ENCODE peak calls at places on chromosomes 3 and 15, in four cellular contexts. U is stomach, H is sigmoid colon, E is H9. T is an unnamed sample.

GRCh38 chr3:162400697-162401096 is 904.1 kb downstream of the OTOL1 start:
- DNase-seq in U (no peak), H (no peak), E (no peak), T (no peak)

GRCh38 chr15:63198752-63199250 is 9.4 kb downstream of the RAB8B start:
- DNase-seq in E (no peak), H (no peak), U (no peak), T (no peak)

GRCh38 chr15:36363335-36363734 is 216.1 kb upstream of the CDIN1 start:
- DNase-seq in U (no peak), E (no peak), H (no peak), T (no peak)

GRCh38 chr3:8607285-8608040 is 37.1 kb downstream of the SSUH2 start:
- DNase-seq in H (no peak), U (peak; percentile 67), E (peak; percentile 43), T (no peak)

GRCh38 chr15:32828507-32829186 is 110.8 kb downstream of the GREM1 start:
- DNase-seq in U (no peak), E (no peak), H (no peak), T (no peak)

GRCh38 chr3:188153498-188153948 is 434 bp upstream of the LPP start:
- DNase-seq in U (peak; percentile 85), H (peak; percentile 97), E (peak; percentile 94), T (peak; percentile 92)

GRCh38 chr3:153216928-153217327 is 54.9 kb downstream of the RAP2B start:
- DNase-seq in H (no peak), E (no peak), U (no peak), T (no peak)

GRCh38 chr15:76335129-76335850 is 1.3 kb upstream of the ISL2 start:
- DNase-seq in U (no peak), E (peak; percentile 72), H (peak; percentile 68), T (no peak)

GRCh38 chr15:33395376-33395775 is 84.6 kb downstream of the RYR3 start:
- DNase-seq in U (no peak), H (no peak), E (no peak), T (no peak)

GRCh38 chr15:38888701-38889154 is 324.1 kb upstream of the RASGRP1 start:
- DNase-seq in E (no peak), U (no peak), H (no peak), T (no peak)

GRCh38 chr3:45272828-45273470 is 46.9 kb upstream of the TMEM158 start:
- DNase-seq in H (no peak), U (no peak), E (no peak), T (no peak)

GRCh38 chr3:192273001-192273400 is 454.3 kb downstream of the FGF12 start:
- DNase-seq in U (no peak), H (no peak), E (no peak), T (no peak)

GRCh38 chr3:30505866-30506517 is 100.4 kb upstream of the TGFBR2 start:
- DNase-seq in H (no peak), E (no peak), U (no peak), T (no peak)

GRCh38 chr15:28021281-28022039 is 77.7 kb downstream of the OCA2 start:
- DNase-seq in E (peak; percentile 79), H (no peak), U (no peak), T (peak; percentile 78)

GRCh38 chr3:127673191-127674098 is 693 bp downstream of the ABTB1 start:
- DNase-seq in U (peak; percentile 61), E (peak; percentile 39), H (peak; percentile 81), T (peak; percentile 84)

DNA sequence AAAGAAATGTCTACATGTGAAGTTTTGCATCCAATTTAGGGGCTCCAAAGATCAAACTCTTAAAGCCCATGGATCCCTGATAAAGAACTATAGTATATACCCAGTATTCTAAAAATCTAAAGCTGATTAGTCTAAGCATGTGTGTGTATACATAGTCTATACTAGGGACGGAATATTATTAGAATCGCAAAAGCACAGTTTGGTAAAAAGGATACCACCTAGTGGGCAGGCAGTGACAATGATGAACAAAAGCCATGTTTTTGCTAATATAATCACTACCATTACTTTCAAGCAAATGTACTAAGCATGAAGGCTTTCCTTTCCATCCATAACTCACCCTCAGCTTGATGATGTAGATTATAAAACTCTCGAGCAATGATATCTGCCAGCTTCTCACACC is 16.5 kb downstream of the POLQ start:
- DNase-seq in U (no peak), E (no peak), H (no peak), T (no peak)
- TF ChIP-seq CTCF in U (no peak), E (peak; percentile 50), H (no peak), T (peak; percentile 29)

DNA sequence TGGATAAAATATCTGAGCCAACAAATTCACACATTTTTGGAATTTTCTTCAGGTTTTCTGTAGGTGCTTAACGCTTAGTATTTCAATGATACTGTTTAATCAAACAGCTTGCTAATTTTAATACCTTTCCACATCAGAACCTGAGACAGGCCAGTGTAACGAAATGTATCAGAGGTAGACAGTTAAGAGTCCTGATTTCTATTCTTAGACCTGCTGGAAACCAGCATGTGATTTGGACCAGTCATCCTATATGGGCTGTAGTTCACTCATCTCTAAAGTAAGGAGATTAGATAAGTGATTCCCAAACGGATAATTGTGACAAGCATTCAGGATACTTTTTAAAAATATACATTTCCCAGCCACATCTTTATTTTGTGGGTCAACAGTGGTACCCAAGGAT is 18.4 kb downstream of the ARL6IP5 start:
- DNase-seq in E (no peak), H (no peak), U (no peak), T (no peak)
- H3K4me1 ChIP-seq in E (no peaks in the 10 kb centered on the region), H (no peaks in the 10 kb centered on the region), U (no peaks in the 10 kb centered on the region), T (peaks cover 3% of the 10 kb centered on the region)

DNA sequence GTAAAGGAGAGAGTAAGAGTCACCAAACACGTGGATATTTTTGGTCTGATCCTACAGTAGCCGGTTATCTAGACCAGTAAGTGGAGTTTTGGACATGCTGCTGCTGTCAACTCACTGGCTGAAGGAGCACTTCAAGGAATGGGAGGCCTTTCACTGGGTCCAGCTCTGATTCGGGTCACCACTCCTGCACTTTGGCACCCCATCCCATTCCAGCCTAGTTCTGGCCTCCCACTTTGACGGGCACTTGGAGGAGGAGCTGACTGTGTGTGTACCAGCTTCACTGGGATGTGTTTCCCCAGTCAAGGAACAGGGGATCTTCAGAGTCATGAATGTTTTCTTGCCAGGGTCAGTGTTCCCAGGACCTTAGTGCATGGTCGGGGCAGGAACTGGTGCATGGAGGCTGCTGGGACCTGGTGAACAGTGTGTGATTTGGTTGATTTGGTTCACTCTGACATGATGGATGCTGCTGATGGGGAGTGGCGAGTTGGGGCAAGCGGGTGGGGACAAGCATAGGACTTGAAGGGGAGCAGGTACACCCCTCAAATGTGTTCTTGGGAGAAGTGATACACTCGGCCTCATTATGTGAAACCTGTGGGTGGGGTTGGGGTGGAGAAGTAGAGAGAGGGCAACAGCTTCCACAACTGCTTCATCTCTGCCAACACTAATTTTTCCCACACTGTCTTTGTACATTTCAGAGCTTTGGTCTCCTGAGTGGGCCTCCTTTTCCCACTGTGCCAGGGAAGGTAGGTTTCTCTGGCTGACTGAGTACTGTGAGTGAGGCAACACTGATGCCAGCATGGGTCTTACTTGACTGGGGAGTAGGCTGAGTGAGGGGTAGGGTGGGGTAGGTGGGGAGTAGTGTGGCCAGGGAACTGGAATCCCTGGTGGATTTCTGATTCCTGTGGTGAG is 64.0 kb downstream of the RGMA start:
- DNase-seq in H (no peak), E (no peak), U (no peak), T (no peak)
- H3K27ac ChIP-seq in H (no peak overlapping the region), E (no peak overlapping the region), U (peak overlapping the region; percentile 82), T (no peak overlapping the region)

GRCh38 chr3:14119166-14119510 is 5.5 kb downstream of the CHCHD4 start:
- DNase-seq in U (no peak), H (no peak), E (no peak), T (no peak)

GRCh38 chr3:14117468-14118399 is 6.9 kb downstream of the CHCHD4 start:
- DNase-seq in E (no peak), U (no peak), H (no peak), T (peak; percentile 43)

GRCh38 chr3:14110699-14111098 is 14.0 kb downstream of the CHCHD4 start:
- DNase-seq in U (no peak), H (no peak), E (no peak), T (no peak)

GRCh38 chr3:14118400-14119165 is 6.1 kb downstream of the CHCHD4 start:
- DNase-seq in U (no peak), E (no peak), H (no peak), T (peak; percentile 64)

DNA sequence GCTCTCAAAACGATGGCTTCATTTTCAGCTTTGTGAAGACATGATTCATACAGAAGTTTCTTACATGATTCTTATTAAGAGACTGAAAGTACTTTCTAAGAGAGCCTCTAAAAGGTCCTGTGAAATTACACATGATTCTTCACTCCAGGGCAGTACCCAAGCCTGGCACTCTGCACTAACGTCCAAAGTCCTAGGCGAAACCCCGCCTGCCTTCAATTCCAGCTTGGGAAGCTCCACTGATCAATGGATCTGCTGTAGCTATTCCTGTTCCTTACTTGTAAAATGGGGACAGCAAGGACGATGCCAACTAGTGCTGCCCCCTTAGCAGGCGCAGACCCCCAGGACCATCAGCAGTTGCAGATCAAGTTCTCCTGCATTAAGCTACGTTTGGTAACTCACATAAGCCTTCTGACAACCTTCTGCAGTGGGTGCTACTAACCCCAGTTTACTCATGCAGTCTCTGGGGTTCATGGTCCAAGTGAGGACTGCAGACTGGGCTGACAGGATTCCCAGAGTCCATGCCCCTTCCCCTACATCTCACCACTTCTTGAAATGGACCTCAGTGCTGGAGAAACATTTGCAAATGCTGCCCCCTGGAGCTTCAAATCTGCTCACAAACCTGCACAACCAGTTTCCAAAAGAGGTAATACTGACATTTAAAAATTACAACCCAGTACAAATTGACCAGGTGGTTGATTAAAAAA is 10.6 kb downstream of the CHCHD4 start:
- DNase-seq in H (no peak), U (no peak), E (no peak), T (no peak)
- TF ChIP-seq CTCF in H (no peak), U (no peak), E (peak; percentile 58), T (no peak)

GRCh38 chr15:40014390-40014789 is 24.6 kb downstream of the SRP14 start:
- DNase-seq in U (no peak), H (no peak), E (no peak), T (no peak)
- H3K4me1 ChIP-seq in U (no peaks in the 10 kb centered on the region), H (no peaks in the 10 kb centered on the region), E (no peaks in the 10 kb centered on the region), T (no peaks in the 10 kb centered on the region)

DNA sequence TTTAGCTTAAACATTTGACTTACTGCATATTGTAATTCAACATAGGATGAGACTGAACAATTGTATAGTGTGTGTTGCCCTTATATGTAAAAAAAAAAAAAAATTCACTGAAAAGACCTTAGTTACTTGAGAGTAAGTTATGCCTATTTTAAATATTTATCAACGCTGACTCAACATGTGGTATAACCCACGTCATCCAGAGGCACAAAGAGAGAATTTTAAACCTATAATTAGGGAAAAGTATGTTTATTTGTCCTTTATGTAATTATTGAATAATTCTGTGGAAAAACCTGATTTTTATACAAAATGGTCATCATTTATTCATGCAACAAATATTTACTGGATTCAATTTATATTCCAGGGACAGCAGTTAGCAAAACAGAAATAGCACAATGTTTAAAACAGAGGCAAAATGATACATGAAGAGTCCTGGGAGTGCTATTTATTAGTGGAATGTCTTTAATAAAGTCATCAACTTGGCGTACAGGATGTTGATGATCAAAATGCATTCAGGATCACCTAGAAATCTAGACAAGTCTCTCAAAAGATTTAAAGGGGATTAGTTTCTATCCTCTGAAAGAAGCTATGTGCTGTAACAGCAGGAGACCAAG is 223.7 kb downstream of the PCCB start:
- DNase-seq in H (no peak), E (no peak), U (no peak), T (no peak)
- H3K27ac ChIP-seq in H (no peak overlapping the region), E (no peak overlapping the region), U (no peak overlapping the region), T (no peak overlapping the region)

DNA sequence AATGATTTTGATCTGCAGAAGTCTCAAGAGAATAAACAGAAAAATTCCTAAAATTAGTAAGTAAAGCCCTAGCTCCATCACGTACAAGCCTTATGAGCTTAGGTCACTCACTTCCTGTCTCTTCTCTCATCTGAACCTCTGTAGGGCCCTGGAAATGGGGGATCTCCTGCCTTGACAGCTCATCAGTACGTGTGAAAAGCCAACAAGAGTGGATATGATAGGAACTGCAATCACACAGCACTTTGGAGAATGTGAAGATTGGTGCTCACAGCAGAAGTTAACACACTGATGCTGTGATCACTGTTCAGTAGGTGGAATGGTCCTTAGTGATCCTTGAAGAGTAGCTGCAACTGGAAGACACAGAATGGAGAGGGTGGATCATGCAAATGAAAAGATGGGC is 27.8 kb upstream of the ALDH1L1 start:
- DNase-seq in U (no peak), E (no peak), H (no peak), T (no peak)
- TF ChIP-seq CTCF in U (no peak), E (no peak), H (no peak), T (no peak)